ENCODE peak calls at places on chromosomes 13 and 19, in five cellular contexts. X, Y, Q, D and R are unnamed samples.

GRCh38 chr13:53151692-53152421 is 123.2 kb downstream of the OLFM4 start:
- DNase-seq in Q (peak), D (peak), Y (no peak), X (peak), R (peak)

GRCh38 chr13:47499358-47500150 is 501.5 kb downstream of the SUCLA2 start:
- DNase-seq in D (no peak), Y (no peak), Q (peak), X (no peak), R (no peak)

GRCh38 chr19:22137791-22138190 is 59.0 kb downstream of the ZNF676 start:
- DNase-seq in Y (no peak), Q (no peak), D (no peak), X (no peak), R (no peak)

GRCh38 chr19:40667602-40668001 is 22.8 kb downstream of the NUMBL start:
- DNase-seq in Q (no peak), D (no peak), Y (no peak), X (no peak), R (no peak)

GRCh38 chr13:111204438-111205177 is 89.5 kb downstream of the ARHGEF7 start:
- DNase-seq in Y (no peak), D (no peak), X (no peak), Q (peak), R (no peak)

GRCh38 chr19:31930401-31930800 is 415.0 kb upstream of the ZNF507 start:
- DNase-seq in X (no peak), D (no peak), Q (no peak), Y (no peak), R (no peak)

GRCh38 chr19:47390533-47391488 is 28.5 kb downstream of the MEIS3 start:
- DNase-seq in Y (no peak), D (no peak), X (no peak), Q (no peak), R (no peak)

GRCh38 chr19:37594982-37595382 is 306 bp downstream of the ZNF540 start:
- DNase-seq in Q (no peak), Y (peak), D (peak), X (peak), R (no peak)

GRCh38 chr19:474126-475078 is 13.6 kb upstream of the SHC2 start:
- DNase-seq in D (no peak), X (no peak), Q (no peak), Y (no peak), R (no peak)

GRCh38 chr13:37023871-37024270 is 23.3 kb downstream of the EXOSC8 start:
- DNase-seq in D (no peak), X (no peak), Y (no peak), Q (no peak), R (no peak)

GRCh38 chr19:33193864-33194362 is at the start of gene LRP3:
- DNase-seq in Q (no peak), X (no peak), Y (no peak), D (peak), R (no peak)

GRCh38 chr13:27524981-27525975 is 74.9 kb upstream of the MTIF3 start:
- DNase-seq in D (no peak), X (no peak), Y (no peak), Q (no peak), R (no peak)

GRCh38 chr19:46617566-46618079 is 7.3 kb downstream of the PTGIR start:
- DNase-seq in D (no peak), X (no peak), Q (no peak), Y (no peak), R (no peak)

GRCh38 chr13:108360139-108360538 is 90.6 kb downstream of the TNFSF13B start:
- DNase-seq in Y (no peak), D (no peak), X (no peak), Q (no peak), R (no peak)

GRCh38 chr19:45862564-45863334 is at the start of gene SYMPK:
- DNase-seq in Q (peak), Y (peak), X (peak), D (peak), R (peak)

GRCh38 chr13:44021422-44021821 is 141.7 kb downstream of the LACC1 start:
- DNase-seq in X (peak), Q (no peak), D (no peak), Y (no peak), R (no peak)